ENCODE peak calls at places on chromosomes 13 and 19, in eight cellular contexts. X is neuronal stem cell; B is nephron progenitor cell; E is NCI-H1105 treated with DMSO at 0.1 percent for 48 hours; G is activated naive CD8-positive, alpha-beta T cell treated with anti-CD3 and anti-CD28 coated beads for 36 hours; Q is stimulated activated CD8-positive, alpha-beta memory T cell treated with anti-CD3 and anti-CD28 coated beads, Interleukin-7, amount 100 ng/mL, for 1 hour; W is GM12865; K is A549. H is an unnamed sample.
A peak's percentile ranks its signal among the peaks of the same experiment; 100 is the strongest.

GRCh38 chr19:49615861-49616260 is 24.1 kb downstream of the RRAS start:
- DNase-seq in G (no peak), Q (no peak), W (no peak), E (no peak), X (no peak), B (no peak), K (no peak), H (no peak)

GRCh38 chr19:41249707-41250423 is 14.3 kb upstream of the HNRNPUL1 start:
- DNase-seq in Q (no peak), B (no peak), G (no peak), X (no peak), W (no peak), E (no peak), K (no peak), H (no peak)

GRCh38 chr13:42258747-42259146 is 13.2 kb upstream of the AKAP11 start:
- DNase-seq in E (no peak), B (no peak), X (no peak), G (no peak), Q (no peak), K (no peak), W (no peak), H (no peak)

GRCh38 chr13:30577381-30577780 is 40.3 kb upstream of the USPL1 start:
- DNase-seq in X (no peak), B (no peak), K (no peak), W (peak; percentile 85), Q (no peak), E (no peak), G (peak; percentile 47), H (no peak)

GRCh38 chr13:36163809-36164308 is 32.7 kb upstream of the DCLK1 start:
- DNase-seq in E (peak; percentile 89), X (no peak), W (no peak), B (peak; percentile 10), G (no peak), K (no peak), Q (no peak), H (no peak)

GRCh38 chr13:73662833-73663232 is 471.4 kb downstream of the KLF12 start:
- DNase-seq in B (no peak), X (no peak), Q (no peak), G (no peak), K (no peak), E (no peak), W (no peak), H (no peak)

GRCh38 chr13:30580852-30581502 is 36.7 kb upstream of the USPL1 start:
- DNase-seq in K (no peak), X (no peak), B (no peak), G (no peak), E (no peak), Q (no peak), W (no peak), H (no peak)

GRCh38 chr19:19643158-19644053 is at the start of gene GMIP:
- DNase-seq in G (peak; percentile 90), W (peak; percentile 91), Q (peak; percentile 86), X (peak; percentile 75), B (peak; percentile 86), K (peak; percentile 55), E (peak; percentile 77), H (peak; percentile 30)

GRCh38 chr13:20414475-20415287 is 111.0 kb downstream of the CRYL1 start:
- DNase-seq in X (no peak), Q (no peak), K (no peak), W (no peak), B (peak; percentile 18), G (no peak), E (no peak), H (no peak)

GRCh38 chr13:43026262-43026661 is 2.9 kb downstream of the DNAJC15 start:
- DNase-seq in Q (no peak), X (no peak), W (no peak), G (no peak), K (no peak), E (no peak), B (no peak), H (no peak)

GRCh38 chr19:48283908-48284307 is 14.0 kb downstream of the ZNF114 start:
- DNase-seq in W (no peak), Q (no peak), B (no peak), X (no peak), G (no peak), K (no peak), E (no peak), H (no peak)

GRCh38 chr13:61608138-61608537 is 192.5 kb upstream of the PCDH20 start:
- DNase-seq in X (no peak), G (no peak), W (no peak), Q (no peak), K (no peak), E (no peak), B (no peak), H (no peak)

GRCh38 chr19:16315825-16316505 is 8.7 kb upstream of the KLF2 start:
- DNase-seq in B (no peak), X (no peak), Q (no peak), G (no peak), W (no peak), K (no peak), E (peak; percentile 6), H (no peak)

GRCh38 chr13:50122465-50122864 is 107.2 kb downstream of the KCNRG start:
- DNase-seq in E (no peak), K (no peak), G (no peak), W (no peak), B (no peak), X (no peak), Q (no peak), H (no peak)

GRCh38 chr19:10086904-10087256 is 763 bp downstream of the SHFL start:
- DNase-seq in B (peak; percentile 33), K (no peak), Q (peak; percentile 29), X (no peak), W (no peak), G (peak; percentile 61), E (no peak), H (no peak)

GRCh38 chr13:60043262-60043661 is 120.5 kb downstream of the DIAPH3 start:
- DNase-seq in X (no peak), K (no peak), Q (no peak), B (no peak), W (no peak), G (no peak), E (no peak), H (no peak)

GRCh38 chr19:18001837-18002345 is 6.1 kb upstream of the ARRDC2 start:
- DNase-seq in B (no peak), W (no peak), Q (no peak), E (no peak), X (no peak), G (no peak), K (no peak), H (no peak)

GRCh38 chr19:22814124-22814523 is 18.0 kb upstream of the ZNF723 start:
- DNase-seq in B (no peak), K (no peak), E (no peak), W (no peak), Q (no peak), G (no peak), X (no peak), H (no peak)

GRCh38 chr13:114334305-114335053 is 20.2 kb downstream of the CHAMP1 start:
- DNase-seq in G (no peak), B (no peak), W (peak; percentile 38), Q (no peak), K (no peak), E (no peak), X (no peak), H (no peak)

GRCh38 chr19:29367701-29368306 is 154.9 kb upstream of the UQCRFS1 start:
- DNase-seq in G (no peak), W (no peak), B (no peak), Q (no peak), X (no peak), K (no peak), E (no peak), H (no peak)

GRCh38 chr19:40521276-40521675 is 54.5 kb downstream of the SPTBN4 start:
- DNase-seq in Q (no peak), W (peak; percentile 21), E (no peak), G (no peak), X (no peak), K (no peak), B (no peak), H (no peak)

GRCh38 chr19:13146763-13147563 is 3.2 kb downstream of the STX10 start:
- DNase-seq in X (no peak), K (no peak), Q (no peak), G (no peak), W (no peak), E (no peak), B (no peak), H (no peak)

GRCh38 chr13:21033866-21034601 is 27.4 kb downstream of the LATS2 start:
- DNase-seq in X (no peak), Q (no peak), W (no peak), G (no peak), B (no peak), E (no peak), K (no peak), H (no peak)

GRCh38 chr19:33292595-33293254 is 9.6 kb downstream of the CEBPA start:
- DNase-seq in G (no peak), X (no peak), Q (no peak), K (no peak), W (no peak), E (no peak), B (no peak), H (peak; percentile 94)

H was measured in NCI-H1048.